ENCODE peak calls at places on chromosomes 11 and 22, in ten cellular contexts. I, P, T, A, M, S, L, N, U and E are unnamed samples.

GRCh38 chr11:45724145-45724544 is 58.7 kb upstream of the CHST1 start:
- DNase-seq in I (no peak), L (no peak), A (no peak), M (no peak), U (no peak), N (no peak), S (no peak), P (no peak), T (no peak), E (no peak)

GRCh38 chr22:40603088-40603605 is 33.4 kb downstream of the MRTFA start:
- DNase-seq in P (peak; percentile 34), L (no peak), M (no peak), S (no peak), U (no peak), T (no peak), A (no peak), N (no peak), I (peak; percentile 80), E (no peak)

GRCh38 chr11:78420255-78420764 is 2.7 kb upstream of the GAB2 start:
- DNase-seq in T (peak; percentile 66), S (peak; percentile 25), N (peak; percentile 47), M (peak; percentile 38), U (peak; percentile 36), L (peak; percentile 2), A (no peak), I (peak; percentile 92), P (peak; percentile 36), E (peak; percentile 85)

GRCh38 chr11:13465909-13466371 is 2.9 kb upstream of the BTBD10 start:
- DNase-seq in P (peak; percentile 44), I (peak; percentile 48), M (peak; percentile 40), S (no peak), T (peak; percentile 59), L (no peak), N (peak; percentile 3), U (no peak), A (no peak), E (peak; percentile 62)

GRCh38 chr11:34840736-34841386 is 75.3 kb downstream of the APIP start:
- DNase-seq in U (no peak), M (peak; percentile 39), I (peak; percentile 32), A (no peak), T (peak; percentile 65), S (no peak), P (peak; percentile 50), N (no peak), L (no peak), E (peak; percentile 59)

GRCh38 chr11:119368121-119369034 is 13.1 kb downstream of the USP2 start:
- DNase-seq in N (peak; percentile 81), U (no peak), A (no peak), P (peak; percentile 86), S (peak; percentile 74), M (no peak), I (no peak), L (no peak), T (peak; percentile 94), E (no peak)

GRCh38 chr22:25478573-25478972 is 85.9 kb upstream of the GRK3 start:
- DNase-seq in L (no peak), T (peak; percentile 2), I (no peak), M (no peak), N (no peak), S (no peak), A (no peak), P (no peak), U (no peak), E (no peak)

GRCh38 chr11:67053896-67054850 is 2.5 kb upstream of the RHOD start:
- DNase-seq in S (peak; percentile 100), A (no peak), P (peak; percentile 42), T (peak; percentile 87), M (peak; percentile 87), I (peak; percentile 93), U (no peak), N (peak; percentile 45), L (no peak), E (peak; percentile 98)

GRCh38 chr11:27347949-27348879 is 14.8 kb downstream of the CCDC34 start:
- DNase-seq in I (no peak), L (no peak), A (no peak), M (no peak), T (no peak), S (no peak), U (no peak), N (peak; percentile 68), P (no peak), E (peak; percentile 61)

GRCh38 chr11:103364687-103365086 is 255.5 kb downstream of the DYNC2H1 start:
- DNase-seq in L (no peak), P (no peak), N (no peak), U (no peak), T (no peak), M (no peak), I (peak; percentile 28), S (no peak), A (no peak), E (no peak)

GRCh38 chr11:130509942-130510341 is 61.5 kb downstream of the ADAMTS15 start:
- DNase-seq in U (no peak), I (no peak), M (no peak), L (no peak), T (no peak), S (no peak), N (no peak), A (no peak), P (no peak), E (no peak)